ENCODE peak calls at places on chromosome 9, in six cellular contexts. M is SK-N-SH, E is K562, V is A549, Y is H1, A is IMR-90. W is an unnamed sample.

GRCh38 chr9:113492343-113493079 is 29.0 kb downstream of the RGS3 start:
- DNase-seq in E (no peak), M (no peak), V (no peak), Y (no peak), A (peak), W (no peak)

GRCh38 chr9:36833954-36834353 is 200.1 kb downstream of the PAX5 start:
- DNase-seq in Y (peak), V (no peak), A (no peak), M (no peak), E (no peak), W (no peak)

GRCh38 chr9:6007770-6008168 is 7.7 kb downstream of the RANBP6 start:
- DNase-seq in E (peak), M (peak), A (peak), V (peak), Y (peak), W (no peak)

GRCh38 chr9:6781476-6781875 is 23.7 kb downstream of the KDM4C start:
- DNase-seq in M (no peak), V (no peak), A (peak), Y (no peak), E (no peak), W (no peak)

GRCh38 chr9:127899200-127899943 is at the start of gene ST6GALNAC6:
- DNase-seq in A (peak), V (peak), M (peak), Y (peak), E (peak), W (no peak)

GRCh38 chr9:107242073-107243063 is 40.7 kb upstream of the RAD23B start:
- DNase-seq in V (no peak), E (no peak), Y (no peak), A (peak), M (no peak), W (no peak)

GRCh38 chr9:96020822-96021615 is 145.5 kb downstream of the ERCC6L2 start:
- DNase-seq in V (no peak), M (peak), Y (peak), A (no peak), E (no peak), W (no peak)

GRCh38 chr9:124733964-124734740 is 37.0 kb downstream of the NR6A1 start:
- DNase-seq in A (no peak), V (no peak), E (peak), M (no peak), Y (no peak), W (no peak)

GRCh38 chr9:111984075-111984802 is 87.6 kb downstream of the UGCG start:
- DNase-seq in Y (no peak), V (no peak), A (no peak), M (no peak), E (no peak), W (no peak)

GRCh38 chr9:88197781-88198345 is 59.6 kb upstream of the SPATA31C2 start:
- DNase-seq in A (peak), E (no peak), M (peak), Y (no peak), V (peak), W (no peak)

GRCh38 chr9:78909566-78909965 is 612.6 kb downstream of the PSAT1 start:
- DNase-seq in E (no peak), A (peak), Y (no peak), V (no peak), M (no peak), W (no peak)

GRCh38 chr9:137649553-137649952 is 30.7 kb downstream of the EHMT1 start:
- DNase-seq in A (no peak), Y (no peak), M (no peak), V (no peak), E (no peak), W (no peak)

GRCh38 chr9:132409828-132410528 is at the start of gene CFAP77:
- DNase-seq in V (peak), E (peak), M (peak), Y (peak), A (peak), W (no peak)

GRCh38 chr9:122126340-122127333 is 32.9 kb downstream of the NDUFA8 start:
- DNase-seq in E (no peak), Y (peak), A (peak), M (peak), V (no peak), W (no peak)

GRCh38 chr9:121560921-121561320 is 61.3 kb upstream of the GGTA1 start:
- DNase-seq in A (no peak), V (no peak), Y (no peak), M (no peak), E (no peak), W (no peak)

GRCh38 chr9:84397822-84398221 is 57.3 kb upstream of the SLC28A3 start:
- DNase-seq in E (peak), M (no peak), Y (no peak), V (no peak), A (peak), W (no peak)

GRCh38 chr9:121646992-121647391 is 4.4 kb upstream of the DAB2IP start:
- DNase-seq in V (no peak), A (no peak), M (no peak), E (peak), Y (no peak), W (no peak)

GRCh38 chr9:5392285-5392684 is 45.4 kb downstream of the PLGRKT start:
- DNase-seq in A (peak), V (no peak), E (no peak), M (no peak), Y (no peak), W (no peak)

GRCh38 chr9:14395300-14396082 is 81.5 kb upstream of the NFIB start:
- DNase-seq in Y (no peak), E (peak), V (no peak), M (peak), A (no peak), W (no peak)

GRCh38 chr9:133532937-133533668 is 1.4 kb upstream of the ADAMTSL2 start:
- DNase-seq in A (peak), M (peak), E (peak), V (peak), Y (peak), W (peak)

GRCh38 chr9:119963258-119963797 is 594.1 kb upstream of the BRINP1 start:
- DNase-seq in M (peak), V (peak), A (peak), E (no peak), Y (peak), W (no peak)

GRCh38 chr9:34375901-34376595 is 650 bp downstream of the MYORG start:
- DNase-seq in Y (no peak), V (peak), E (peak), M (peak), A (no peak), W (no peak)

GRCh38 chr9:131960311-131960710 is 119.4 kb downstream of the MED27 start:
- DNase-seq in A (peak), E (no peak), M (no peak), Y (no peak), V (no peak), W (no peak)

GRCh38 chr9:137441289-137441934 is at the start of gene ENTPD8:
- DNase-seq in A (no peak), M (peak), Y (peak), E (peak), V (peak), W (no peak)

GRCh38 chr9:82273121-82273520 is 284.5 kb downstream of the SPATA31D1 start:
- DNase-seq in E (no peak), M (no peak), Y (no peak), A (peak), V (no peak), W (no peak)

GRCh38 chr9:18985464-18985951 is 47.5 kb downstream of the SAXO1 start:
- DNase-seq in Y (no peak), E (no peak), M (no peak), A (no peak), V (no peak), W (no peak)

GRCh38 chr9:89362647-89363310 is 44.5 kb downstream of the SECISBP2 start:
- DNase-seq in M (no peak), Y (no peak), E (no peak), V (no peak), A (no peak), W (no peak)

GRCh38 chr9:89363311-89363670 is 45.0 kb downstream of the SECISBP2 start:
- DNase-seq in A (no peak), Y (no peak), M (no peak), E (no peak), V (no peak), W (no peak)

GRCh38 chr9:89364664-89365531 is 46.6 kb downstream of the SECISBP2 start:
- DNase-seq in A (no peak), V (no peak), E (no peak), Y (no peak), M (no peak), W (no peak)

GRCh38 chr9:89365532-89365912 is 47.2 kb downstream of the SECISBP2 start:
- DNase-seq in E (no peak), A (no peak), V (no peak), Y (no peak), M (no peak), W (no peak)

DNA sequence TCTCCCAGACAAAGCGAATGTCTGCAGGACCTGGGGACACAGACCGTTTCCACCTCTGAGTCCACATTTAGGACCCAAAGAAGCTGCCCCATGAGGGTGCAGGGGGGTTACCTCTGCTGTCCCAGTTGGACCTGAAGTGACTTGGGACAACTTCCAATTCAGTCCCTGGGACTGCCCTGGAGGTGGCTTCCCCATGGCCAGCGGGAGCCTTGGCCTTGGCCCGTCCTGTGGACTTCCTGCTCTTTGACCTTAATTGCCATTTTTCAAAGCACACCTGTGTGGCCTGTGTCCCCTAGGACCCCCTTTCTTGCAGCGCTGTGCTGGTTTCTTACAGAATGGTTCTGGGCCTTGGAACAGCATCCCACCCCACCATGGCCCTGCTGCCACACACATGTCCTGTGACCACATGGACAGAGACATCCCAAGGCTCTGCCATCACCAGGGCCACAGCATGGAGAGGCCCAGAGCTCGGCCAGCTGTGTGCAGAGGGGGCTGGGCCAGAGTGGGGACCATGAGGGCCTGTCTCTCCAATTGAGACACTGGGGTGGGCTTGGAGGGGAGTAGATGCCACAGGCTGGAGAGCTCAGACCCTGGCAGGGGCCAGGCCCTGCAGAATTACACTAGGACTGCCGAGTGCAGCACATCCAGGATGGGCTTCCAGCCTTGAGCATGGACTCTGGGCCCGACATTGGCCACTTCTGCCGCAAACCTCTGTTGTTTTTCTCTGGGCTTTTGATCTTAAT is 45.8 kb downstream of the SECISBP2 start:
- DNase-seq in Y (no peak), V (no peak), E (no peak), A (no peak), M (no peak), W (no peak)
- TF ChIP-seq RAD21 in Y (no peak), V (no peak), E (no peak), A (no peak), M (no peak), W (no peak)

GRCh38 chr9:2411459-2412215 is 209.9 kb upstream of the VLDLR start:
- DNase-seq in V (no peak), A (no peak), E (no peak), Y (no peak), M (no peak), W (no peak)
- TF ChIP-seq RAD21 in V (no peak), A (no peak), E (no peak), Y (no peak), M (no peak), W (no peak)

GRCh38 chr9:72554221-72554641 is 32.8 kb downstream of the TMC1 start:
- DNase-seq in A (peak), E (no peak), Y (no peak), V (peak), M (no peak), W (no peak)
- TF ChIP-seq RAD21 in A (no peak), E (no peak), Y (no peak), V (no peak), M (no peak), W (no peak)

GRCh38 chr9:22240619-22241018 is 206.0 kb upstream of the DMRTA1 start:
- DNase-seq in Y (no peak), E (no peak), A (peak), M (no peak), V (no peak), W (peak)

GRCh38 chr9:22241611-22242010 is 205.0 kb upstream of the DMRTA1 start:
- DNase-seq in A (no peak), V (no peak), M (no peak), E (no peak), Y (no peak), W (no peak)

GRCh38 chr9:22241024-22241423 is 205.6 kb upstream of the DMRTA1 start:
- DNase-seq in Y (no peak), M (no peak), V (no peak), E (no peak), A (no peak), W (no peak)

GRCh38 chr9:22238809-22239684 is 207.6 kb upstream of the DMRTA1 start:
- DNase-seq in E (no peak), A (peak), M (no peak), Y (no peak), V (peak), W (no peak)

DNA sequence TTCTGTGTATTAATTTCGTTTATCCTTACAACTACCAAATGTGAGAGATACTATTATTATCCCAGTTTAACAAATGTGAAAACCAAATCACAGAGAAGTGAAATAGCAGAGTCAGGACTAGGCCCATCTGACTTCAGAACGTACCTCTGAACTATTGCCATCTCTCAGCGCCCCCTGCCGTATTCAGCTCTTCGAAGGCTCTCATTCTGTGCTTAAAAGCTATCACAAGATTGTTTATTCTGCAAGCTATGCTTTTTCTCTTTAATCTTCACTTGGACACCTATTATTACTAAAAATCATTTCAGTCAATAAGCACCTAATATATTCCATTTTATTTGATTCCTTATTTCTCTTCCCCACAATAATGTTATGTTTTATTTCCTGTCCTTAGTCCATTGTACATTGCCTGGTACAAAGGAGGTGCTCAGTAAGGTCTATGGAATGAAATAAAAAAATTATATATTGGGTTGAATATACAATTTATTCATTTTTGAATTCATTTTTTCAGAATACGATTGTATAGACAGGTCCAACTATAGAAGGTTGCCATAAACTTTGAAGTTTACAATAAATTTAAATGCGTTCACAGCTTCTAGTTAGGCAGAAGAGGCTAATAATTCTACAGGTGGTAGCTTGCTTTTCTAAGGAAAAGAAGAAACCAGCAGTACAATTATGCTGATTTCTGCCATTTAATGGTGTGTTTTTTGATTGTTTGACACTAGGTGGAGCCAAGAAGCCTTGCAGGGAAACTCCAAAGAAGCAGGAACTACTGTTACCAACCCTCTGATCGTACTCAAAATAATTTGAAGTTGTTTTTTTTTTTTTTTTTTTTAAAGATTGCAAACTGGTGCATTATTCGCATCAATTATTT is 202.2 kb upstream of the DMRTA1 start:
- DNase-seq in M (no peak), A (peak), V (peak), E (no peak), Y (no peak), W (no peak)
- TF ChIP-seq RAD21 in M (peak), A (peak), V (peak), E (no peak), Y (peak), W (peak)

GRCh38 chr9:40927851-40928802 is 200.4 kb downstream of the FOXD4L6 start:
- DNase-seq in A (no peak), V (no peak), Y (peak), M (no peak), E (no peak), W (no peak)

GRCh38 chr9:40926404-40927259 is 201.8 kb downstream of the FOXD4L6 start:
- DNase-seq in M (no peak), E (no peak), V (no peak), Y (peak), A (no peak), W (no peak)

GRCh38 chr9:40928803-40929487 is 199.5 kb downstream of the FOXD4L6 start:
- DNase-seq in E (no peak), Y (peak), A (no peak), V (no peak), M (no peak), W (no peak)

GRCh38 chr9:40927260-40927631 is 201.2 kb downstream of the FOXD4L6 start:
- DNase-seq in A (no peak), M (no peak), Y (peak), V (no peak), E (no peak), W (no peak)

GRCh38 chr9:40925149-40925548 is 203.3 kb downstream of the FOXD4L6 start:
- DNase-seq in M (no peak), V (no peak), Y (peak), E (no peak), A (no peak), W (no peak)
- TF ChIP-seq RAD21 in M (no peak), V (no peak), Y (no peak), E (no peak), A (no peak), W (no peak)

DNA sequence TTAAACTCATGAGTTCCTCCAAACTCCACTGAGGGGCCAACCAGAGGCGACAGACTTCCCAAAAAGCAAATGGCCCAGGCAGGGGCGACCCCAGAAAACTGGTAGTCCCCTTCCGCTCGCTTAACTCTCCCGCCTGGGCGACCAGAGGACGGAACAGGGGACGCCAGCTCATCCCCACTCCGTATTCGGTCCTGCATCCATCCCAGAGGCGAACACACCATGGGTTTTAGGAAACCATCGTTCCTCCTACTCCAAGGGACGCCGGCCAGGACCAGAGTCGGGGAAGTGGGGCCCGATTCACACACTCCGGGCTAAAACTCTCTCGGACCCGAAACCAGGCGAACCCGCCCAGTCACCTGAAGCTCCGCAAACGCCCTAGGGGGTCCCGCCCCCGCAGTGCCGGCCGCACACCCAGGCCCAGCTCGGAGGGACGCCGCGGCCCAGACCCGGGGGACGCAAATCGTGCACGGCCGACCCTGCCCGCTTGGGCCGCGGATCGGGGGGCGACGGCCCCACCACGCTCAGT is 478 bp downstream of the TEX10 start:
- DNase-seq in A (peak), E (peak), Y (no peak), V (no peak), M (no peak), W (no peak)
- TF ChIP-seq RAD21 in A (no peak), E (no peak), Y (no peak), V (no peak), M (no peak), W (no peak)

GRCh38 chr9:71822455-71822854 is 54.1 kb upstream of the CEMIP2 start:
- DNase-seq in M (no peak), E (no peak), A (no peak), Y (no peak), V (no peak), W (no peak)

GRCh38 chr9:71822935-71823334 is 54.6 kb upstream of the CEMIP2 start:
- DNase-seq in Y (no peak), A (no peak), M (no peak), V (no peak), E (no peak), W (no peak)

GRCh38 chr9:71816782-71817549 is 48.7 kb upstream of the CEMIP2 start:
- DNase-seq in V (no peak), M (no peak), A (no peak), Y (no peak), E (no peak), W (no peak)

GRCh38 chr9:71820516-71820915 is 52.2 kb upstream of the CEMIP2 start:
- DNase-seq in E (no peak), V (no peak), M (no peak), Y (no peak), A (no peak), W (no peak)

GRCh38 chr9:71819115-71819739 is 50.9 kb upstream of the CEMIP2 start:
- DNase-seq in M (peak), Y (no peak), A (peak), E (peak), V (peak), W (no peak)
- TF ChIP-seq RAD21 in M (peak), Y (peak), A (peak), E (peak), V (peak), W (peak)

GRCh38 chr9:123354806-123355508 is 1.0 kb upstream of the CRB2 start:
- DNase-seq in E (no peak), M (peak), A (no peak), Y (no peak), V (peak), W (no peak)
- TF ChIP-seq RAD21 in E (no peak), M (no peak), A (no peak), Y (no peak), V (no peak), W (no peak)

GRCh38 chr9:2725126-2725525 is 7.8 kb downstream of the KCNV2 start:
- DNase-seq in Y (no peak), E (no peak), V (no peak), M (no peak), A (no peak), W (no peak)
- TF ChIP-seq RAD21 in Y (no peak), E (no peak), V (no peak), M (no peak), A (no peak), W (no peak)